ENCODE peak calls at places on chromosomes 1 and 21, in ten cellular contexts. Q, P, H, G, L, V, B, N, W and D are unnamed samples.

GRCh38 chr1:10724948-10725852 is 71.2 kb downstream of the CASZ1 start:
- DNase-seq in V (peak; percentile 85), N (peak; percentile 72), G (peak; percentile 83), H (peak; percentile 80), B (no peak), W (peak; percentile 89), Q (no peak), L (peak; percentile 76), P (peak; percentile 49), D (no peak)

GRCh38 chr1:157001304-157001703 is 44.2 kb downstream of the ARHGEF11 start:
- DNase-seq in G (no peak), H (no peak), Q (no peak), W (no peak), V (no peak), N (no peak), B (peak; percentile 38), L (no peak), P (peak; percentile 11), D (peak; percentile 68)

GRCh38 chr1:94160811-94161210 is 39.9 kb upstream of the ABCA4 start:
- DNase-seq in Q (no peak), P (peak; percentile 78), N (no peak), V (no peak), L (no peak), W (no peak), G (no peak), B (peak; percentile 32), H (no peak), D (peak; percentile 56)

GRCh38 chr1:2255420-2256369 is 27.6 kb downstream of the SKI start:
- DNase-seq in W (no peak), G (peak; percentile 16), H (no peak), L (no peak), V (no peak), P (peak; percentile 78), Q (no peak), N (no peak), B (peak; percentile 67), D (peak; percentile 90)

GRCh38 chr1:63935148-63935547 is 161.3 kb downstream of the ROR1 start:
- DNase-seq in Q (peak; percentile 11), P (no peak), N (no peak), L (no peak), V (no peak), H (no peak), B (peak; percentile 40), G (no peak), W (no peak), D (no peak)

GRCh38 chr21:34886554-34887385 is 162.3 kb downstream of the RUNX1 start:
- DNase-seq in N (peak; percentile 24), B (no peak), G (peak; percentile 35), H (peak; percentile 69), Q (no peak), L (peak; percentile 21), P (peak; percentile 52), V (peak; percentile 32), W (no peak), D (no peak)

GRCh38 chr1:61589382-61589765 is 135.6 kb downstream of the TM2D1 start:
- DNase-seq in N (peak; percentile 25), L (peak; percentile 15), V (no peak), Q (no peak), P (no peak), G (no peak), B (no peak), W (no peak), H (no peak), D (no peak)

GRCh38 chr1:156711011-156711817 is 5.8 kb upstream of the CRABP2 start:
- DNase-seq in H (no peak), V (no peak), Q (no peak), L (no peak), B (no peak), W (no peak), G (no peak), N (no peak), P (peak; percentile 76), D (no peak)

GRCh38 chr1:240306673-240307072 is 215.0 kb downstream of the FMN2 start:
- DNase-seq in V (no peak), N (no peak), B (no peak), P (no peak), W (no peak), G (no peak), Q (no peak), L (no peak), H (no peak), D (no peak)

DNA sequence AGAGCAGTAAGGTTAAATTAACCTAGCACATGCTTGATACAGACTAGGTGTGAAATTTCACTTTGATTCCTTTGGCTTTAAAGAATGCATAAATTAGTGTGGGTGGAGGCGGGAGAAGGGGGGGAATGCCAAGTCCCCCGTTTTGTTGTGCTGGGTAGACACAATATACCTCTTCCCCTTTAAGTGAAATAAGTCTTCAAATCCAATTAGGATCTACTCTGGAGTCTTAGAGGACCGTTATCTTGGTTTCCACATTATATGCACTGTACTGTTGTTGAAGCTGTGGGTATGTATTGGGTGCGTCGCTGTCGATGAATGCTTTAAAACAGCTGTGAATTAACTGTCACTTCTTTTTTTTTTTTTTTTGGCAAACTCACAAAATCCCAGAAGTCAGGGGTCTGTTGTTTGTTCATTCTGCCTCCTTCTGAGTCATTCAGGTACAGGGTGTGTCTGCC is 1.6 kb upstream of the S1PR1 start:
- DNase-seq in G (no peak), W (no peak), H (no peak), B (no peak), N (no peak), P (no peak), V (no peak), Q (no peak), L (no peak), D (no peak)
- H3K27ac ChIP-seq in G (peak overlapping the region; percentile 69), W (peak overlapping the region; percentile 64), H (peak overlapping the region; percentile 90), B (peak overlapping the region; percentile 12), N (peak overlapping the region; percentile 96), P (peak overlapping the region; percentile 95), V (no peak overlapping the region), Q (no peak overlapping the region), L (peak overlapping the region; percentile 92), D (no peak overlapping the region)

DNA sequence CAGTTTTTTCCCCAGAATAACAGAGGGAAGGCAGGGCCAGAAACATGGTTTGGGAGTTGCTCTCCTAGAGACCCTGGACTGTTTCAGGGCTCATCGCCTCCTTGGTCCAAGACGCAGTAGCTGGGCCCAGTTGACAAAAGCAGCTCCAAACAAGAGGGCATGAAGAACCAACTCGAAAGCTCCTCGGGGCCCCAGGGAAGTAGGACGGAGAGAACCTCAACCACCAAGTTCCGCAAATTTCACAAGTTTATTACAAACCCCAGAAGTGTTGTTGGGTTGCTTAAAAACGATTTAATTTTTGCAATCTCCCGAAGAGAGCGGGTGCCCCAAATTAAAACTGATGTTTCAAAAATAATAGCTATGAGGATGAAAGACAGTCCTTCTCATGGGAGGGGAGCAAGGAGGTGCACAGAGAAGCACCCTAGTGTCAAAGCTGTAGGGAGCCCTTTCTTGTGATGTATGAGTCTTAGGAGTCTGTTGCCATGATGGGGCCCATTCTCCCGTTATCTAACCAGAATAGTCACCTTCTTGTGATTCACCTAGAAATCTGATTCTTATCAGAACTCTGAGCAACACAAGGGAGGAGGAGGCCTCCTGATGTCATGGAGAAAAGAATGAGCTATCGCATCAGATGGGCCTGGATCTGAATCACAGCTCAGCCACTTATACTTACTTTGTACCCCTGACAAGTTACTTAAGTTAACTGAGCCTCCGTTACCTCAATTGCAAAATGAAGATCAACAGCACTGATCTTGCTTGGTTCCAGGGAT is 165.7 kb upstream of the IRF2BP2 start:
- DNase-seq in H (peak; percentile 66), P (no peak), N (no peak), W (no peak), L (no peak), G (no peak), V (no peak), B (peak; percentile 54), Q (no peak), D (no peak)
- H3K4me1 ChIP-seq in H (peaks cover 40% of the 10 kb centered on the region), P (peaks cover 20% of the 10 kb centered on the region), N (peaks cover 63% of the 10 kb centered on the region), W (peaks cover 22% of the 10 kb centered on the region), L (no peaks in the 10 kb centered on the region), G (peaks cover 18% of the 10 kb centered on the region), V (peaks cover 7% of the 10 kb centered on the region), B (peaks cover 13% of the 10 kb centered on the region), Q (peaks cover 21% of the 10 kb centered on the region), D (peaks cover 11% of the 10 kb centered on the region)

GRCh38 chr1:183043254-183043653 is 20.0 kb downstream of the LAMC1 start:
- DNase-seq in N (no peak), L (no peak), V (no peak), H (no peak), P (no peak), G (no peak), B (no peak), Q (no peak), W (no peak), D (no peak)
- H3K27ac ChIP-seq in N (no peak overlapping the region), L (peak overlapping the region; percentile 18), V (no peak overlapping the region), H (no peak overlapping the region), P (no peak overlapping the region), G (no peak overlapping the region), B (no peak overlapping the region), Q (no peak overlapping the region), W (peak overlapping the region; percentile 50), D (no peak overlapping the region)

GRCh38 chr1:15848929-15849774 is 1.6 kb downstream of the SPEN start:
- DNase-seq in B (peak; percentile 88), L (peak; percentile 83), Q (peak; percentile 78), V (peak; percentile 83), W (peak; percentile 89), G (peak; percentile 72), P (peak; percentile 85), N (peak; percentile 77), H (peak; percentile 88), D (peak; percentile 83)

GRCh38 chr1:15847100-15847892 is at the start of gene SPEN:
- DNase-seq in G (peak; percentile 99), B (peak; percentile 97), H (peak; percentile 99), N (peak; percentile 100), L (peak; percentile 98), Q (peak; percentile 97), V (peak; percentile 99), W (peak; percentile 99), P (peak; percentile 99), D (peak; percentile 82)

GRCh38 chr1:15849775-15850449 is 2.4 kb downstream of the SPEN start:
- DNase-seq in G (no peak), H (no peak), Q (peak; percentile 44), V (no peak), L (peak; percentile 49), N (no peak), P (peak; percentile 60), B (peak; percentile 57), W (peak; percentile 67), D (no peak)

GRCh38 chr1:15847893-15848142 is 311 bp downstream of the SPEN start:
- DNase-seq in N (no peak), W (no peak), G (no peak), V (no peak), B (no peak), Q (no peak), L (no peak), P (no peak), H (no peak), D (no peak)

DNA sequence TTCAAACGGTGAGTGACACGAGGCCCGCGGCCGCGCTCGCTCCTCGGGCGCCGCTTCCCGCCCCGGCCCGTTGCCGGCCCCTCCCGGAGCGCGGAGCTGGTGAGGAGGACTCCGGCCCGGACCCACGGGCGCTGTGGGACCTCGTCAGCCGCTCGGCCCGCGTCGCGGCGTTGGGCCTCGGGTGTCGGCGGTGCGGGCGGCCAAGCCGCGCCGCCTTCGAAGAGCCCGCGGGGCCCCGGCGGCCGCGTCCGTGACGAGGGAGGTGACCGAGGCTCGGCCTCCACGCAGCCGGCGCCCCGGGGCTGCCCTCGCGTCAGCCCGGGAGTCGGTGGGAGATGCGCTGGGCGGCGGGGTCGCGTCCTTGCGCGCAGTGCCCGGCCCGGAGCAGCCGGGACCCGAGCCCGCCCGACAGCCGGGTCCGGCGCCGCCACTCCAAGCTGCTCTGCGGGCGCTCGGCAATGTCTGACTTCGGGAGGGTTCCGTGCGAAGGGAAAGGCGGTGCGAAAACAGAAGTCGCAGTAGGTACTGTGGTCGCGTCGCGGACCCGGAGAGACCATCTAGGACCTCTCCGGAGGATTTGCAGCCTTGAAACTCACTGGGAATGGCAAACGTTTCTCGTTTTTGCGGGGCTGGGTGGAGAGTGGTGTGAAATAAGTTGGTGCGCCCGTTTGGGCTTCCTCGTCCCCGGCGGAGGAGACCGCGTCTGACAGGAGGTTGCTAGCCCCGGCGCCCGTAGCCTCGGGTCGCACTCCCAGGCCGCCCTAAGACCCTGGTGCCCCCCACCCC is 829 bp downstream of the SPEN start:
- DNase-seq in V (peak; percentile 68), Q (no peak), G (peak; percentile 51), P (peak; percentile 23), B (peak; percentile 25), N (peak; percentile 51), W (peak; percentile 74), L (peak; percentile 36), H (peak; percentile 69), D (no peak)
- H3K4me1 ChIP-seq in V (peaks cover 35% of the 10 kb centered on the region), Q (peaks cover 20% of the 10 kb centered on the region), G (peaks cover 46% of the 10 kb centered on the region), P (peaks cover 26% of the 10 kb centered on the region), B (peaks cover 31% of the 10 kb centered on the region), N (peaks cover 70% of the 10 kb centered on the region), W (peaks cover 72% of the 10 kb centered on the region), L (peaks cover 23% of the 10 kb centered on the region), H (peaks cover 49% of the 10 kb centered on the region), D (peaks cover 23% of the 10 kb centered on the region)